ENCODE peak calls at places on chromosome 19, in five cellular contexts. W is left lobe of liver, F is omental fat pad, N is fibroblast of lung, T is adipocyte. B is an unnamed sample.

GRCh38 chr19:1789282-1790020 is 22.6 kb downstream of the ATP8B3 start:
- DNase-seq in W (no peak), F (no peak), N (no peak), T (no peak), B (no peak)

GRCh38 chr19:1213391-1214286 is 8.1 kb downstream of the STK11 start:
- DNase-seq in W (no peak), F (no peak), N (peak), T (no peak), B (no peak)

GRCh38 chr19:47742636-47743035 is 2.7 kb upstream of the NOP53 start:
- DNase-seq in W (no peak), F (no peak), N (peak), T (peak), B (no peak)

GRCh38 chr19:47228937-47229673 is 1.9 kb downstream of the BBC3 start:
- DNase-seq in W (no peak), F (no peak), N (peak), T (peak), B (no peak)

GRCh38 chr19:28667348-28667977 is 545.5 kb downstream of the UQCRFS1 start:
- DNase-seq in W (no peak), F (no peak), N (peak), T (no peak), B (no peak)

GRCh38 chr19:41529484-41530183 is 46.3 kb upstream of the CEACAM21 start:
- DNase-seq in W (no peak), F (no peak), N (no peak), T (no peak), B (peak)

GRCh38 chr19:21824679-21825078 is 11.3 kb downstream of the ZNF43 start:
- DNase-seq in W (no peak), F (no peak), N (peak), T (peak), B (no peak)

GRCh38 chr19:13169769-13170168 is 19.6 kb downstream of the IER2 start:
- DNase-seq in W (no peak), F (no peak), N (peak), T (peak), B (no peak)

GRCh38 chr19:42961119-42961518 is 24.1 kb upstream of the PSG7 start:
- DNase-seq in W (no peak), F (no peak), N (no peak), T (peak), B (no peak)

B was measured in esophagus muscularis mucosa.